ENCODE peak calls at places on chromosomes 3 and 15, in four cellular contexts. X, W, S and T are unnamed samples.

GRCh38 chr15:70240082-70240481 is 142.4 kb upstream of the TLE3 start:
- DNase-seq in X (no peak), W (no peak), S (no peak), T (no peak)

GRCh38 chr3:184642623-184643308 is 69.1 kb downstream of the MAGEF1 start:
- DNase-seq in X (no peak), W (no peak), S (no peak), T (no peak)

GRCh38 chr3:54987719-54988118 is 59.9 kb upstream of the LRTM1 start:
- DNase-seq in X (no peak), W (no peak), S (no peak), T (no peak)

GRCh38 chr3:165797551-165797950 is 39.7 kb downstream of the BCHE start:
- DNase-seq in X (no peak), W (no peak), S (no peak), T (no peak)

GRCh38 chr15:36370735-36371115 is 208.7 kb upstream of the CDIN1 start:
- DNase-seq in X (no peak), W (peak; percentile 50), S (no peak), T (no peak)

GRCh38 chr3:26233374-26233773 is 389.2 kb upstream of the LRRC3B start:
- DNase-seq in X (no peak), W (no peak), S (no peak), T (no peak)

GRCh38 chr3:24829011-24829581 is 334.4 kb upstream of the THRB start:
- DNase-seq in X (no peak), W (no peak), S (peak; percentile 43), T (no peak)

GRCh38 chr3:52633786-52634185 is 51.9 kb downstream of the PBRM1 start:
- DNase-seq in X (no peak), W (no peak), S (no peak), T (no peak)

GRCh38 chr15:27903405-27903804 is 195.7 kb downstream of the OCA2 start:
- DNase-seq in X (no peak), W (no peak), S (no peak), T (no peak)

GRCh38 chr3:99884484-99884883 is 66.8 kb downstream of the CMSS1 start:
- DNase-seq in X (no peak), W (no peak), S (no peak), T (peak; percentile 26)

GRCh38 chr15:71202712-71203111 is 87.4 kb downstream of the THSD4 start:
- DNase-seq in X (peak; percentile 27), W (no peak), S (no peak), T (peak; percentile 10)

GRCh38 chr3:112401617-112402016 is 68.7 kb downstream of the CD200 start:
- DNase-seq in X (no peak), W (no peak), S (no peak), T (no peak)

GRCh38 chr3:130760922-130761321 is 14.3 kb upstream of the PIK3R4 start:
- DNase-seq in X (no peak), W (no peak), S (no peak), T (no peak)

GRCh38 chr3:29453278-29453961 is 172.5 kb downstream of the RBMS3 start:
- DNase-seq in X (peak; percentile 37), W (no peak), S (peak; percentile 78), T (peak; percentile 21)

GRCh38 chr3:81692766-81693165 is 68.7 kb downstream of the GBE1 start:
- DNase-seq in X (no peak), W (no peak), S (no peak), T (no peak)

GRCh38 chr3:11007534-11007933 is 15.0 kb downstream of the SLC6A1 start:
- DNase-seq in X (no peak), W (no peak), S (no peak), T (no peak)

GRCh38 chr3:137792633-137793271 is 28.6 kb downstream of the SOX14 start:
- DNase-seq in X (peak; percentile 34), W (peak; percentile 34), S (peak; percentile 27), T (peak; percentile 30)

GRCh38 chr3:158727499-158728377 is 4.5 kb downstream of the RARRES1 start:
- DNase-seq in X (peak; percentile 75), W (peak; percentile 42), S (peak; percentile 64), T (peak; percentile 72)

GRCh38 chr15:94387854-94388441 is 156.6 kb downstream of the MCTP2 start:
- DNase-seq in X (peak; percentile 23), W (no peak), S (no peak), T (no peak)

GRCh38 chr15:68795298-68795848 is 25.3 kb downstream of the ANP32A start:
- DNase-seq in X (peak; percentile 72), W (no peak), S (peak; percentile 72), T (peak; percentile 80)

GRCh38 chr3:33061782-33062181 is 35.2 kb downstream of the GLB1 start:
- DNase-seq in X (no peak), W (no peak), S (no peak), T (peak; percentile 34)

GRCh38 chr3:152270145-152270870 is 1.6 kb downstream of the MBNL1 start:
- DNase-seq in X (no peak), W (no peak), S (no peak), T (peak; percentile 46)

GRCh38 chr3:147407107-147407494 is 758 bp upstream of the ZIC4 start:
- DNase-seq in X (peak; percentile 14), W (no peak), S (no peak), T (no peak)

GRCh38 chr3:63625161-63625560 is 27.3 kb upstream of the SNTN start:
- DNase-seq in X (no peak), W (no peak), S (no peak), T (peak; percentile 15)

GRCh38 chr3:132661120-132661519 is 991 bp downstream of the UBA5 start:
- DNase-seq in X (no peak), W (no peak), S (no peak), T (peak; percentile 87)

GRCh38 chr15:84961707-84962106 is 19.9 kb upstream of the PDE8A start:
- DNase-seq in X (no peak), W (no peak), S (no peak), T (no peak)

GRCh38 chr3:37863949-37864822 is 2.5 kb downstream of the CTDSPL start:
- DNase-seq in X (no peak), W (no peak), S (peak; percentile 22), T (peak; percentile 12)

GRCh38 chr3:197949767-197950660 is at the start of gene RPL35A:
- DNase-seq in X (peak; percentile 90), W (peak; percentile 93), S (peak; percentile 87), T (peak; percentile 92)

GRCh38 chr3:149581681-149582349 is 76.0 kb downstream of the WWTR1 start:
- DNase-seq in X (peak; percentile 51), W (peak; percentile 96), S (peak; percentile 37), T (peak; percentile 53)

GRCh38 chr3:58241321-58242044 is 3.9 kb downstream of the ABHD6 start:
- DNase-seq in X (no peak), W (no peak), S (no peak), T (no peak)

GRCh38 chr3:197748597-197749314 is 927 bp upstream of the FYTTD1 start:
- DNase-seq in X (no peak), W (no peak), S (no peak), T (no peak)

GRCh38 chr15:82803793-82804574 is 1.9 kb downstream of the FSD2 start:
- DNase-seq in X (no peak), W (no peak), S (no peak), T (no peak)

DNA sequence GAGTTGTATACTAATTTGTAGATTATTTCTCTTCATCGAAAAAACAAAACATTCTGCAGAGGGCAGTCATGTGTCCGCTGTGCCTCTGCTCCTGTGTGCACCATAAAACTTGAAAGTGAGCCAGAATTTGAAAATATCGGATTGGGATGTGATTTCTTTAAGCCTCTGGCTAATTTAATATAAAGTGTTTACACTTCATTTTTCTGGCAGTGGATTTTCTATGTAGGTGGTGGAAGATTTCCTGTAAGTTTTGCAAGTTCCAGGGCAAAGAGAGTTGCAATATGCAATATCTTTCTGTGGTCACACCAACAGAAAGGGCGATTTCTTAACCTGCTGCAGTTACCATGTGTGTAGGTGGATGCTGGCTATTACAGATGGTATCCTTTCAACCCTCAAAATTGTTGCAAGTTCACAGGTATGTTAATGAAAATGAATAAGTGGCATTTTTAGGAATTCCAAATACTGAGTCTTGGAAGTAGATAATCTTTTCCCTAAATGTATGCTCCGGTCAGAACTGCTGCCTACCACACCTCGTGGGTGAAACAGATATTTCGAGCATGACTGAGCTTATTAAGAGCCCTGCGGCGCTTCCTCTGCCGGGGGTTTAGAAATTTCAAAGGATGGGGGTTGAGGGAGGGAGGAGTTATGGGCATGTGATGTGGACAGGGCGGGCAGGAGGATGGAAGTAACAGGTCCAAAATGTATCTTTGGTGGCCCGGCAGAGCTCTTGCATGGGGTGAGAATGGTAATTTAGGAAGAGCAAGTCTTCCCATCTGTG is 134.0 kb downstream of the PGPEP1L start:
- DNase-seq in X (no peak), W (peak; percentile 40), S (no peak), T (no peak)
- H3K27ac ChIP-seq in X (no peak overlapping the region), W (peak overlapping the region; percentile 18), S (no peak overlapping the region), T (no peak overlapping the region)

DNA sequence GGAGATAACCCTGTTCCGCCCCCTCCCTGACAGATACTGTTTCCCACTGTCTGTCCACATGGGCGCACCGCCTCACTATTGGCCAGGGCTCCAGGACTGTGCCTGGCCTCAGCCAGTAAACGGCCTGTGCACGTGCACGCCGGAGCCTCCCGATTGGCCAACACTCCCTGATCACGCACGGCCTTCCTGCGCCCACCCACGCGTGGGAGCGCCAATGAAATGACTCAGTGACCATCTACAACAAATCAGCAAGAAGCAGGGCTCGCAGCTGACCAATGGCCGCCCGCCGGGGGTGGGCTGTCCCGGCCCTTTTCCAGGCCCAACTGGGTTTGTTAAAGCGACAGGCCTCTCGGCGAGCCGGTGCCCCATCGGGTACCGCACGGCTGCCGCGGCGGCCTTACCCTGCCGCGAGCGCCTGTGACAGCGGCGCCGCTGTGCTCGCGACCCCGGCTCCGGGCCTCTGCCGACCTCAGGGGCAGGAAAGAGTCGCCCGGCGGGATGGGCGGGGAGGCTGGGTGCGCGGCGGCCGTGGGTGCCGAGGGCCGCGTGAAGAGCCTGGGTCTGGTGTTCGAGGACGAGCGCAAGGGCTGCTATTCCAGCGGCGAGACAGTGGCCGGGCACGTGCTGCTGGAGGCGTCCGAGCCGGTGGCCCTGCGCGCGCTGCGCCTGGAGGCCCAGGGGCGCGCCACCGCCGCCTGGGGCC is at the start of gene ARRDC4:
- DNase-seq in X (peak; percentile 100), W (peak; percentile 99), S (peak; percentile 100), T (peak; percentile 100)
- H3K27ac ChIP-seq in X (peak within 1 kb of the TSS; percentile 69), W (peak within 1 kb of the TSS; percentile 64), S (peak within 1 kb of the TSS; percentile 94), T (peak within 1 kb of the TSS; percentile 80)

DNA sequence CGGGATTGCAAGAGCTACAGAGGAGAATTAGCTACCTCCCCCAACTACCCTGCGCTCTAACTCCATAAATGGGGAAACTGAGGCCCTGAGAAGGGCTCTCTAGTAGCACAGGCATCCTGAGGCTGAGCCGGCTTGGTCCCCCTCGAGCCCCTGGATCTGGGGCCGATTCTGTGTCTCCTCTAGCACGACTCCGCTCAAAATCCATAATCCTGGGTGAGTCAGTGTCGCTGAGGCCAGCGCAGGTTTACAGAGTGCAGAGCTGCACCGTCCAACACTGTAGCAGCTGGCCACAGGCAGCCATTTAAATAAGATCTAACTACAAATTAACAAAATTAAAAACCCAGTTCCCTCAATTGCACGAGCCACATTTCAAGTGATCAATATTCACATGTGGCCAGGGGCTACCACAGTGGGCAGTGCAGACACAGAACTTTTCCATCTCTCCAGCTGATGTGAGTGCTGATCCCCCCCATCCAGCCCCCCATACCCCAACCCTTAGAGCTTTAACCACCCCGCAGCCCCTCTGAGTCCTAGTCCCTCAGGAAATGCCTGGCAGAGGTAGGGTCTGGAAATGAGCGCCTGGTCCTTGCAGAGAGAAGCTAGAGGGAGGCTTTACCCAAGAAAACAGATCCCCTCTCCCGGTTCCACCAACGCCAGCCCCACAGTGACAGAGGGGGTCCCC is 10.7 kb downstream of the GATA2 start:
- DNase-seq in X (no peak), W (no peak), S (no peak), T (no peak)
- H3K27ac ChIP-seq in X (no peak overlapping the region), W (no peak overlapping the region), S (no peak overlapping the region), T (no peak overlapping the region)

DNA sequence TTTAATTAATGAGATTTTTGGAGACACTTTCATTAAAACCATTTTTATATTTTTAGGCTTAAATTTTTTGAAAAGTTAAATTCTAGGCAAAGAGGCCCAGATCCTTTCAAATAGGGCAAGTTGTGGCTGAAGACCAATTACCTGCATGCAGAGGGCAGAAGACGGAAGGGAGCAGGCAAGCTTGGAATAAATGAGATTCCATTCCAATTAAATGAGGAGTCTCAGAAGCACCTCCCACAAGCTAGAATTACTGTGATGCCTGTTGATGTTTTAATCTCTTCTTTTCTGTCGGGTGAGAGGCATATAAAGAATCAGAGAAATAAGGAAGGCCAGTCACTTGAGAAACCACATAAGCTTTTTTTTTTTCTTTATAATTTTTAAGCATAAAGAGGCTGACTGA is 46.8 kb downstream of the KBTBD8 start:
- DNase-seq in X (no peak), W (no peak), S (no peak), T (no peak)
- H3K27ac ChIP-seq in X (no peak overlapping the region), W (no peak overlapping the region), S (no peak overlapping the region), T (no peak overlapping the region)